ENCODE peak calls at places on chromosomes 7 and 10, in eight cellular contexts. W is endothelial cell, L is putamen, D is NCI-H1105, B is iris pigment epithelial cell, C is AG08395, N is kidney epithelial cell, T is NCI-H345. G is an unnamed sample.
A peak's percentile ranks its signal among the peaks of the same experiment; 100 is the strongest.

GRCh38 chr10:30980951-30981616 is 50.6 kb downstream of the ZNF438 start:
- DNase-seq in D (peak; percentile 62), T (no peak), W (no peak), B (peak; percentile 43), L (peak; percentile 65), N (no peak), C (peak; percentile 64), G (peak; percentile 4)

GRCh38 chr10:126384269-126384873 is 3.9 kb downstream of the ADAM12 start:
- DNase-seq in W (no peak), L (no peak), D (no peak), C (peak; percentile 65), T (no peak), B (peak; percentile 74), N (peak; percentile 69), G (no peak)

GRCh38 chr7:149562602-149563001 is 65.0 kb upstream of the ZNF746 start:
- DNase-seq in L (no peak), N (no peak), W (no peak), T (no peak), B (peak; percentile 88), C (no peak), D (no peak), G (no peak)

GRCh38 chr10:62815373-62816111 is 624 bp downstream of the EGR2 start:
- DNase-seq in T (no peak), L (no peak), C (no peak), D (no peak), N (no peak), W (no peak), B (peak; percentile 31), G (no peak)

GRCh38 chr10:24944512-24945255 is 7.7 kb downstream of the PRTFDC1 start:
- DNase-seq in T (no peak), W (no peak), D (no peak), C (peak; percentile 43), N (no peak), L (peak; percentile 47), B (peak; percentile 95), G (peak; percentile 8)

GRCh38 chr10:48288661-48289060 is 14.2 kb upstream of the FRMPD2 start:
- DNase-seq in T (no peak), W (no peak), L (no peak), N (no peak), D (no peak), B (no peak), C (peak; percentile 31), G (no peak)

GRCh38 chr7:33750177-33750576 is 155.2 kb upstream of the BMPER start:
- DNase-seq in W (no peak), C (no peak), D (no peak), N (no peak), L (no peak), B (peak; percentile 39), T (no peak), G (no peak)

GRCh38 chr10:127878474-127879055 is 14.2 kb downstream of the CLRN3 start:
- DNase-seq in C (no peak), D (no peak), N (no peak), L (no peak), B (no peak), T (no peak), W (no peak), G (no peak)

GRCh38 chr7:1032536-1033181 is 11.7 kb upstream of the GPR146 start:
- DNase-seq in W (no peak), D (no peak), B (no peak), T (no peak), C (no peak), L (no peak), N (no peak), G (no peak)

GRCh38 chr7:96310106-96310505 is 11.8 kb downstream of the SLC25A13 start:
- DNase-seq in D (no peak), B (peak; percentile 45), C (no peak), W (no peak), T (no peak), L (no peak), N (no peak), G (no peak)

GRCh38 chr10:17444062-17444714 is 10.2 kb downstream of the ST8SIA6 start:
- DNase-seq in W (no peak), D (no peak), L (no peak), B (no peak), T (no peak), C (no peak), N (no peak), G (no peak)

GRCh38 chr7:156368053-156368452 is 272.5 kb upstream of the RNF32 start:
- DNase-seq in D (no peak), T (no peak), N (no peak), B (no peak), L (no peak), C (no peak), W (no peak), G (no peak)

GRCh38 chr10:118449521-118449920 is 107.4 kb upstream of the FAM204A start:
- DNase-seq in L (no peak), C (no peak), W (no peak), B (no peak), T (no peak), D (no peak), N (no peak), G (no peak)

GRCh38 chr10:43059336-43059720 is 17.5 kb upstream of the RET start:
- DNase-seq in B (no peak), N (no peak), D (no peak), W (no peak), L (no peak), T (no peak), C (no peak), G (no peak)